ENCODE peak calls at places on chromosome 1, in five cellular contexts. K is NCI-H1105, I is NCI-H510A, M is mesenchymal stem cell, E is heart left ventricle. Q is an unnamed sample.
A peak's percentile ranks its signal among the peaks of the same experiment; 100 is the strongest.

GRCh38 chr1:110210604-110211502 is 739 bp downstream of the KCNC4 start:
- DNase-seq in M (peak; percentile 43), I (peak; percentile 31), K (peak; percentile 51), E (peak; percentile 52), Q (no peak)

GRCh38 chr1:70039485-70039884 is 165.9 kb downstream of the LRRC40 start:
- DNase-seq in I (no peak), K (no peak), M (no peak), E (no peak), Q (no peak)

GRCh38 chr1:26597629-26598039 is 68.1 kb downstream of the RPS6KA1 start:
- DNase-seq in E (no peak), M (peak; percentile 74), K (peak; percentile 52), I (no peak), Q (peak; percentile 60)

GRCh38 chr1:234771642-234772344 is 161.8 kb upstream of the IRF2BP2 start:
- DNase-seq in K (no peak), M (no peak), I (peak; percentile 27), E (no peak), Q (peak; percentile 36)

GRCh38 chr1:235831148-235831547 is 35.6 kb downstream of the LYST start:
- DNase-seq in I (no peak), K (no peak), E (peak; percentile 54), M (peak; percentile 33), Q (no peak)

GRCh38 chr1:208161005-208161404 is 83.2 kb downstream of the PLXNA2 start:
- DNase-seq in K (no peak), M (no peak), I (no peak), E (no peak), Q (no peak)

GRCh38 chr1:33378976-33379375 is 51.9 kb downstream of the PHC2 start:
- DNase-seq in M (no peak), I (no peak), E (no peak), K (no peak), Q (no peak)

GRCh38 chr1:160781129-160781808 is 14.7 kb upstream of the LY9 start:
- DNase-seq in I (peak; percentile 26), K (no peak), M (no peak), E (no peak), Q (peak; percentile 22)

GRCh38 chr1:97139512-97139911 is 417.9 kb downstream of the PTBP2 start:
- DNase-seq in M (no peak), K (no peak), E (no peak), I (no peak), Q (no peak)

GRCh38 chr1:212288614-212289013 is 3.4 kb downstream of the PPP2R5A start:
- DNase-seq in E (no peak), M (peak; percentile 56), I (no peak), K (no peak), Q (no peak)

GRCh38 chr1:213830371-213830770 is 157.4 kb upstream of the PROX1 start:
- DNase-seq in M (no peak), E (no peak), K (no peak), I (no peak), Q (no peak)

GRCh38 chr1:113931456-113931855 is 2.3 kb downstream of the HIPK1 start:
- DNase-seq in M (peak; percentile 76), K (no peak), I (no peak), E (no peak), Q (no peak)

GRCh38 chr1:162631546-162632233 is 574 bp upstream of the DDR2 start:
- DNase-seq in I (no peak), K (no peak), M (peak; percentile 75), E (peak; percentile 57), Q (no peak)

GRCh38 chr1:90201467-90202358 is 206.8 kb downstream of the ZNF326 start:
- DNase-seq in I (no peak), E (no peak), M (peak; percentile 47), K (no peak), Q (no peak)

GRCh38 chr1:8439015-8439702 is 121.2 kb downstream of the SLC45A1 start:
- DNase-seq in I (peak; percentile 97), M (peak; percentile 93), K (peak; percentile 87), E (peak; percentile 86), Q (peak; percentile 92)

GRCh38 chr1:4396571-4396970 is 257.8 kb upstream of the AJAP1 start:
- DNase-seq in M (no peak), K (peak; percentile 22), E (no peak), I (no peak), Q (peak; percentile 22)

GRCh38 chr1:33169290-33170055 is 12.4 kb downstream of the TRIM62 start:
- DNase-seq in M (no peak), K (no peak), E (no peak), I (peak; percentile 39), Q (no peak)

GRCh38 chr1:64917328-64917861 is 49.0 kb downstream of the JAK1 start:
- DNase-seq in E (peak; percentile 68), M (peak; percentile 91), K (no peak), I (no peak), Q (no peak)

GRCh38 chr1:19072285-19072981 is 116.0 kb upstream of the IFFO2 start:
- DNase-seq in E (no peak), K (no peak), I (no peak), M (no peak), Q (no peak)

GRCh38 chr1:215710340-215710971 is 143.4 kb downstream of the KCTD3 start:
- DNase-seq in M (peak; percentile 56), I (peak; percentile 26), E (no peak), K (peak; percentile 74), Q (peak; percentile 32)

GRCh38 chr1:10457910-10458309 is 8.1 kb downstream of the CORT start:
- DNase-seq in M (no peak), E (no peak), K (no peak), I (no peak), Q (no peak)

GRCh38 chr1:16420719-16421118 is 16.5 kb downstream of the SPATA21 start:
- DNase-seq in K (no peak), I (no peak), E (no peak), M (no peak), Q (no peak)

GRCh38 chr1:119347858-119348257 is 20.7 kb upstream of the HAO2 start:
- DNase-seq in M (no peak), I (no peak), E (peak; percentile 21), K (no peak), Q (no peak)

GRCh38 chr1:230176871-230177411 is 109.9 kb downstream of the GALNT2 start:
- DNase-seq in E (peak; percentile 82), K (no peak), M (no peak), I (peak; percentile 50), Q (no peak)

GRCh38 chr1:169193191-169193850 is 86.8 kb downstream of the ATP1B1 start:
- DNase-seq in K (no peak), E (peak; percentile 18), M (no peak), I (no peak), Q (no peak)

GRCh38 chr1:159916240-159917051 is 8.9 kb downstream of the TAGLN2 start:
- DNase-seq in K (no peak), M (peak; percentile 88), E (no peak), I (no peak), Q (peak; percentile 23)

GRCh38 chr1:82979593-82980230 is 1019.2 kb downstream of the TTLL7 start:
- DNase-seq in E (no peak), M (no peak), I (peak; percentile 15), K (peak; percentile 48), Q (peak; percentile 81)

GRCh38 chr1:104172243-104172681 is 422.6 kb downstream of the AMY1C start:
- DNase-seq in M (no peak), I (no peak), K (no peak), E (peak; percentile 7), Q (no peak)

GRCh38 chr1:74271503-74271902 is 36.3 kb downstream of the TNNI3K start:
- DNase-seq in E (no peak), I (peak; percentile 1), M (no peak), K (no peak), Q (no peak)

GRCh38 chr1:203276916-203277535 is 28.3 kb upstream of the BTG2 start:
- DNase-seq in I (no peak), K (no peak), M (no peak), E (no peak), Q (no peak)

GRCh38 chr1:171172471-171172870 is 12.6 kb upstream of the FMO2 start:
- DNase-seq in E (no peak), I (no peak), M (no peak), K (no peak), Q (no peak)

GRCh38 chr1:14924455-14925325 is 228.9 kb upstream of the TMEM51 start:
- DNase-seq in K (no peak), E (peak; percentile 49), I (no peak), M (peak; percentile 82), Q (no peak)

GRCh38 chr1:201028473-201028889 is 5.0 kb upstream of the KIF21B start:
- DNase-seq in I (no peak), E (no peak), K (no peak), M (no peak), Q (no peak)

GRCh38 chr1:199725002-199725401 is 302.5 kb upstream of the NR5A2 start:
- DNase-seq in I (no peak), E (no peak), K (no peak), M (no peak), Q (no peak)

GRCh38 chr1:168081373-168082007 is 55.2 kb downstream of the GPR161 start:
- DNase-seq in I (no peak), M (peak; percentile 81), E (no peak), K (no peak), Q (no peak)

GRCh38 chr1:218488986-218489385 is 143.8 kb downstream of the TGFB2 start:
- DNase-seq in I (no peak), K (no peak), M (no peak), E (no peak), Q (no peak)

GRCh38 chr1:160844447-160845232 is 18.0 kb downstream of the CD244 start:
- DNase-seq in E (no peak), K (no peak), I (no peak), M (no peak), Q (no peak)

GRCh38 chr1:33560680-33561079 is 88.2 kb downstream of the ZSCAN20 start:
- DNase-seq in K (no peak), M (no peak), I (no peak), E (no peak), Q (no peak)

GRCh38 chr1:192225713-192226112 is 67.5 kb downstream of the RGS18 start:
- DNase-seq in K (no peak), I (no peak), E (no peak), M (peak; percentile 88), Q (no peak)

GRCh38 chr1:8204823-8205222 is 113.1 kb upstream of the SLC45A1 start:
- DNase-seq in M (no peak), E (no peak), I (no peak), K (no peak), Q (no peak)